ENCODE peak calls at places on chromosomes 12 and 14, in eight cellular contexts. N is Panc1, W is HCT116, I is H1, Z is sigmoid colon, M is GM23338, H is SK-N-SH, C is HepG2. U is an unnamed sample.

GRCh38 chr12:724194-724855 is 28.1 kb upstream of the WNK1 start:
- DNase-seq in N (peak; percentile 7), W (peak; percentile 27), Z (no peak), I (no peak), C (no peak), H (no peak), M (peak; percentile 58), U (no peak)

GRCh38 chr14:92466068-92466458 is 47.5 kb upstream of the RIN3 start:
- DNase-seq in M (no peak), W (no peak), N (no peak), Z (no peak), C (no peak), I (no peak), H (no peak), U (no peak)

GRCh38 chr12:111447571-111448265 is 42.0 kb downstream of the SH2B3 start:
- DNase-seq in W (no peak), Z (peak; percentile 63), N (no peak), M (no peak), H (no peak), I (no peak), C (no peak), U (no peak)

GRCh38 chr12:124837958-124838803 is 25.5 kb downstream of the SCARB1 start:
- DNase-seq in C (peak; percentile 98), I (no peak), Z (peak; percentile 95), H (peak; percentile 96), N (peak; percentile 41), W (peak; percentile 94), M (no peak), U (peak; percentile 87)

GRCh38 chr12:43210437-43211197 is 341.4 kb downstream of the ADAMTS20 start:
- DNase-seq in Z (no peak), M (no peak), C (no peak), I (no peak), W (no peak), N (no peak), H (no peak), U (no peak)

GRCh38 chr14:79118291-79118690 is 948.1 kb downstream of the NRXN3 start:
- DNase-seq in W (no peak), H (no peak), C (no peak), Z (no peak), M (peak; percentile 3), N (no peak), I (no peak), U (no peak)

GRCh38 chr14:32531942-32532341 is 202.8 kb downstream of the AKAP6 start:
- DNase-seq in Z (no peak), I (no peak), W (no peak), M (no peak), H (no peak), C (no peak), N (no peak), U (no peak)

GRCh38 chr12:77325505-77325904 is 260.1 kb upstream of the E2F7 start:
- DNase-seq in Z (no peak), I (no peak), H (peak; percentile 54), N (no peak), M (peak; percentile 75), W (no peak), C (no peak), U (no peak)

GRCh38 chr12:91636721-91637120 is 454.1 kb upstream of the DCN start:
- DNase-seq in H (no peak), N (no peak), Z (no peak), M (no peak), I (no peak), W (no peak), C (no peak), U (no peak)

GRCh38 chr12:42482086-42482819 is 107.3 kb downstream of the PRICKLE1 start:
- DNase-seq in W (no peak), M (no peak), I (no peak), Z (peak; percentile 66), C (peak; percentile 3), H (no peak), N (no peak), U (peak; percentile 77)

GRCh38 chr14:104977681-104978647 is at the start of gene AHNAK2:
- DNase-seq in N (no peak), C (peak; percentile 69), W (peak; percentile 68), Z (peak; percentile 86), I (peak; percentile 59), M (peak; percentile 92), H (peak; percentile 95), U (peak; percentile 75)

GRCh38 chr12:67457799-67458680 is 188.9 kb downstream of the CAND1 start:
- DNase-seq in I (no peak), H (no peak), N (no peak), M (peak; percentile 21), C (no peak), Z (no peak), W (no peak), U (no peak)

GRCh38 chr14:35883677-35884293 is 57.6 kb downstream of the BRMS1L start:
- DNase-seq in M (peak; percentile 63), Z (no peak), H (peak; percentile 37), C (peak; percentile 50), N (peak; percentile 20), W (no peak), I (no peak), U (no peak)

GRCh38 chr14:60656755-60657608 is 7.7 kb upstream of the SIX1 start:
- DNase-seq in W (no peak), H (peak; percentile 71), Z (no peak), M (peak; percentile 88), C (peak; percentile 58), N (no peak), I (no peak), U (peak; percentile 69)

GRCh38 chr12:66247741-66248140 is 54.6 kb upstream of the HELB start:
- DNase-seq in N (no peak), Z (no peak), I (no peak), W (no peak), C (no peak), H (no peak), M (no peak), U (no peak)

GRCh38 chr14:34873591-34874385 is 1.4 kb downstream of the BAZ1A start:
- DNase-seq in N (no peak), C (no peak), Z (peak; percentile 91), W (peak; percentile 54), M (peak; percentile 89), I (peak; percentile 33), H (peak; percentile 87), U (peak; percentile 73)

GRCh38 chr12:113259499-113259953 is 38.3 kb downstream of the TPCN1 start:
- DNase-seq in N (no peak), C (peak; percentile 78), M (peak; percentile 21), H (peak; percentile 87), Z (peak; percentile 95), W (no peak), I (no peak), U (no peak)

GRCh38 chr12:89756100-89756637 is 47.5 kb upstream of the ATP2B1 start:
- DNase-seq in Z (no peak), C (no peak), I (no peak), H (no peak), W (no peak), M (no peak), N (no peak), U (no peak)

GRCh38 chr14:69270795-69271708 is 11.1 kb downstream of the GALNT16 start:
- DNase-seq in H (no peak), Z (no peak), I (no peak), W (no peak), C (no peak), N (no peak), M (no peak), U (no peak)

DNA sequence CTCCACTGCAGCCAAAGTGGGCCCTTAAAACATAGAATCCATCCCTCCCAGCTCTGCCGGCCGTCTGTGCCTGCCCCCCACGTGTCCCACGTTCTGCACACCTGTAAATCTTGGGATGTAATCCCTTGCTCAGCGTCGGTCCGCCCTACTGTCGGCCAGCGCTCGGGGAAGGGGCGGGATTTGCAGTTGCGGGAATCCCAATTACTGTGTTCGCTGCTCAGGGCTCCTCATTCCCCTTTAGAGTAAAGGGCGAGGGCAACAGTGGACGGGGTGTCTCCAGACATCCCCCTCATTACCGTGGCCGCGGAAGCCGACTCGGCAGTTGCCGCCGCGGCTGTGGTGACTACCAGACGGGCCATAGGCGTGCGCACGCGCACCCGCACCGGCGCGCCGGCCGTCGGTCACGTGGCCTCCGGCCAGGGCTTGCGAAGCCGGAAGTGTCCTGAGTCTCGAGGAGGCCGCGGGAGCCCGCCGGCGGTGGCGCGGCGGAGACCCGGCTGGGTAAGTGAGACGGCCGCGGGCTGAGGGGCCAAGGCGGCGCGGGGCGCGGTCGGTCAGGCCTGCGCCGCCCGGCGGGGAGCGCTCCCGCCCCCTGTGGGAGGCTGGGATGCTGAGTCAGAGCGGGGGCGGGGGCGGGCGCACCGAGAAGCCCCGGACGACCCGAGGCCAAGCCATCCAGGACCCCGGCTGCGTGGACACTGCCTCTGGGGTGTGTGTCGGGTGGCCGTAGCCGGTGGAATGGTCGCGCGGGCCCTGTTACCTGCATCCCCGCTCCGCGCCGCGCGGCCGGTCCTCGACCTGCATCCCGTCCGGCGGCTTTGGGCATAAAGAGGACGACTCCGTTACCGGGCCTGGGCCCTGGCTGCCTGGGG is at the start of gene TBK1:
- DNase-seq in I (peak; percentile 53), Z (peak; percentile 95), M (peak; percentile 89), C (peak; percentile 80), W (peak; percentile 67), H (peak; percentile 96), N (no peak), U (peak; percentile 90)
- TF ChIP-seq POLR2AphosphoS5 in I (no peak), Z (peak; percentile 82), M (peak; percentile 86), C (peak; percentile 76), W (peak; percentile 71), H (peak; percentile 74), N (peak; percentile 86), U (peak; percentile 78)

GRCh38 chr14:59358105-59358504 is 107.1 kb downstream of the GPR135 start:
- DNase-seq in H (peak; percentile 10), W (peak; percentile 24), C (peak; percentile 36), N (no peak), Z (peak; percentile 81), I (peak; percentile 49), M (peak; percentile 87), U (no peak)
- TF ChIP-seq POLR2AphosphoS5 in H (peak; percentile 73), W (no peak), C (no peak), N (no peak), Z (peak; percentile 47), I (no peak), M (no peak), U (peak; percentile 37)

GRCh38 chr14:53608369-53608768 is 348.3 kb downstream of the BMP4 start:
- DNase-seq in Z (no peak), N (no peak), H (no peak), M (no peak), C (no peak), I (no peak), W (peak; percentile 74), U (no peak)

GRCh38 chr14:53610947-53611346 is 345.7 kb downstream of the BMP4 start:
- DNase-seq in H (no peak), Z (no peak), C (peak; percentile 41), I (no peak), M (no peak), W (no peak), N (no peak), U (no peak)

GRCh38 chr14:53615254-53615653 is 341.4 kb downstream of the BMP4 start:
- DNase-seq in C (peak; percentile 80), I (no peak), H (no peak), M (no peak), N (no peak), Z (no peak), W (no peak), U (no peak)

GRCh38 chr14:53609009-53609408 is 347.6 kb downstream of the BMP4 start:
- DNase-seq in W (no peak), I (no peak), M (no peak), C (no peak), H (no peak), Z (no peak), N (no peak), U (no peak)

GRCh38 chr14:53613404-53614253 is 343.0 kb downstream of the BMP4 start:
- DNase-seq in M (peak; percentile 19), N (peak; percentile 69), W (peak; percentile 86), C (peak; percentile 100), Z (no peak), I (no peak), H (no peak), U (no peak)
- TF ChIP-seq POLR2AphosphoS5 in M (no peak), N (peak; percentile 41), W (peak; percentile 47), C (peak; percentile 46), Z (no peak), I (no peak), H (no peak), U (no peak)

GRCh38 chr14:21205678-21206581 is 50.1 kb upstream of the OR5AU1 start:
- DNase-seq in W (no peak), I (no peak), H (no peak), M (no peak), N (no peak), Z (no peak), C (no peak), U (no peak)
- TF ChIP-seq POLR2AphosphoS5 in W (no peak), I (peak; percentile 82), H (no peak), M (peak; percentile 55), N (no peak), Z (no peak), C (peak; percentile 68), U (no peak)